ENCODE peak calls at places on chromosomes 7 and 10, in seven cellular contexts. One of them, this sample, is unnamed.

GRCh38 chr10:59240581-59241183 is 64.2 kb downstream of the PHYHIPL start:
- DNase-seq in AG04450: peak; percentile 21
- DNase-seq in GM10248: no peak
- DNase-seq in upper lobe of right lung: no peak
- DNase-seq in AG09309: peak; percentile 3
- DNase-seq in heart left ventricle: no peak
- DNase-seq in endothelial cell of umbilical vein: peak; percentile 52
- DNase-seq in this sample: no peak

GRCh38 chr10:93598157-93598556 is 2.9 kb downstream of the RBP4 start:
- DNase-seq in upper lobe of right lung: no peak
- DNase-seq in GM10248: no peak
- DNase-seq in AG09309: no peak
- DNase-seq in heart left ventricle: no peak
- DNase-seq in AG04450: no peak
- DNase-seq in endothelial cell of umbilical vein: no peak
- DNase-seq in this sample: no peak

GRCh38 chr10:4740471-4740870 is 85.5 kb upstream of the AKR1E2 start:
- DNase-seq in GM10248: no peak
- DNase-seq in AG04450: no peak
- DNase-seq in upper lobe of right lung: no peak
- DNase-seq in endothelial cell of umbilical vein: no peak
- DNase-seq in heart left ventricle: no peak
- DNase-seq in AG09309: no peak
- DNase-seq in this sample: no peak

GRCh38 chr10:96309631-96310358 is 5.6 kb downstream of the DNTT start:
- DNase-seq in AG09309: no peak
- DNase-seq in GM10248: no peak
- DNase-seq in AG04450: no peak
- DNase-seq in heart left ventricle: no peak
- DNase-seq in upper lobe of right lung: no peak
- DNase-seq in endothelial cell of umbilical vein: no peak
- DNase-seq in this sample: no peak

GRCh38 chr10:98344589-98345038 is 70.4 kb downstream of the PYROXD2 start:
- DNase-seq in AG04450: peak; percentile 42
- DNase-seq in heart left ventricle: peak; percentile 82
- DNase-seq in GM10248: no peak
- DNase-seq in upper lobe of right lung: no peak
- DNase-seq in endothelial cell of umbilical vein: peak; percentile 86
- DNase-seq in AG09309: peak; percentile 90
- DNase-seq in this sample: no peak

GRCh38 chr7:44390701-44391100 is 65.3 kb upstream of the CAMK2B start:
- DNase-seq in endothelial cell of umbilical vein: no peak
- DNase-seq in upper lobe of right lung: no peak
- DNase-seq in AG09309: no peak
- DNase-seq in heart left ventricle: no peak
- DNase-seq in AG04450: no peak
- DNase-seq in GM10248: no peak
- DNase-seq in this sample: no peak

GRCh38 chr7:1664711-1665591 is 5.1 kb upstream of the ELFN1 start:
- DNase-seq in endothelial cell of umbilical vein: peak; percentile 66
- DNase-seq in AG04450: no peak
- DNase-seq in heart left ventricle: peak; percentile 73
- DNase-seq in upper lobe of right lung: peak; percentile 76
- DNase-seq in GM10248: peak; percentile 79
- DNase-seq in AG09309: no peak
- DNase-seq in this sample: peak; percentile 57

GRCh38 chr10:29598861-29599311 is 35.9 kb downstream of the SVIL start:
- DNase-seq in AG04450: peak; percentile 37
- DNase-seq in heart left ventricle: peak; percentile 55
- DNase-seq in endothelial cell of umbilical vein: no peak
- DNase-seq in upper lobe of right lung: no peak
- DNase-seq in GM10248: no peak
- DNase-seq in AG09309: peak; percentile 42
- DNase-seq in this sample: no peak

GRCh38 chr7:82605247-82605864 is 161.8 kb upstream of the CACNA2D1 start:
- DNase-seq in heart left ventricle: no peak
- DNase-seq in upper lobe of right lung: no peak
- DNase-seq in AG09309: no peak
- DNase-seq in endothelial cell of umbilical vein: peak; percentile 62
- DNase-seq in AG04450: no peak
- DNase-seq in GM10248: peak; percentile 47
- DNase-seq in this sample: no peak

GRCh38 chr10:46296629-46297275 is 10.0 kb downstream of the ANTXRL start:
- DNase-seq in heart left ventricle: no peak
- DNase-seq in AG04450: no peak
- DNase-seq in GM10248: no peak
- DNase-seq in endothelial cell of umbilical vein: no peak
- DNase-seq in upper lobe of right lung: peak; percentile 60
- DNase-seq in AG09309: no peak
- DNase-seq in this sample: no peak

GRCh38 chr7:2200584-2200980 is 32.2 kb downstream of the MAD1L1 start:
- DNase-seq in AG04450: no peak
- DNase-seq in endothelial cell of umbilical vein: no peak
- DNase-seq in heart left ventricle: no peak
- DNase-seq in upper lobe of right lung: no peak
- DNase-seq in GM10248: no peak
- DNase-seq in AG09309: no peak
- DNase-seq in this sample: no peak

GRCh38 chr7:111953611-111954010 is 252.6 kb downstream of the DOCK4 start:
- DNase-seq in AG09309: no peak
- DNase-seq in upper lobe of right lung: no peak
- DNase-seq in endothelial cell of umbilical vein: no peak
- DNase-seq in GM10248: no peak
- DNase-seq in AG04450: no peak
- DNase-seq in heart left ventricle: no peak
- DNase-seq in this sample: no peak

GRCh38 chr10:33152750-33153149 is 181.7 kb downstream of the NRP1 start:
- DNase-seq in AG09309: no peak
- DNase-seq in endothelial cell of umbilical vein: no peak
- DNase-seq in upper lobe of right lung: no peak
- DNase-seq in heart left ventricle: no peak
- DNase-seq in GM10248: no peak
- DNase-seq in AG04450: no peak
- DNase-seq in this sample: no peak

GRCh38 chr7:93558705-93559614 is 15.6 kb downstream of the CALCR start:
- DNase-seq in heart left ventricle: no peak
- DNase-seq in GM10248: no peak
- DNase-seq in upper lobe of right lung: no peak
- DNase-seq in endothelial cell of umbilical vein: no peak
- DNase-seq in AG04450: no peak
- DNase-seq in AG09309: no peak
- DNase-seq in this sample: no peak

GRCh38 chr10:6501931-6502330 is 78.1 kb downstream of the PRKCQ start:
- DNase-seq in upper lobe of right lung: no peak
- DNase-seq in AG09309: no peak
- DNase-seq in GM10248: no peak
- DNase-seq in endothelial cell of umbilical vein: no peak
- DNase-seq in heart left ventricle: no peak
- DNase-seq in AG04450: no peak
- DNase-seq in this sample: no peak

GRCh38 chr7:123208793-123209192 is 9.0 kb upstream of the SLC13A1 start:
- DNase-seq in heart left ventricle: no peak
- DNase-seq in GM10248: no peak
- DNase-seq in AG04450: no peak
- DNase-seq in upper lobe of right lung: no peak
- DNase-seq in endothelial cell of umbilical vein: peak; percentile 11
- DNase-seq in AG09309: no peak
- DNase-seq in this sample: no peak

GRCh38 chr10:77392236-77392721 is 245.3 kb downstream of the KCNMA1 start:
- DNase-seq in endothelial cell of umbilical vein: no peak
- DNase-seq in AG09309: peak; percentile 14
- DNase-seq in GM10248: no peak
- DNase-seq in heart left ventricle: no peak
- DNase-seq in AG04450: no peak
- DNase-seq in upper lobe of right lung: no peak
- DNase-seq in this sample: no peak

GRCh38 chr7:70356324-70356797 is 758.1 kb downstream of the AUTS2 start:
- DNase-seq in endothelial cell of umbilical vein: no peak
- DNase-seq in AG09309: no peak
- DNase-seq in heart left ventricle: no peak
- DNase-seq in GM10248: no peak
- DNase-seq in AG04450: no peak
- DNase-seq in upper lobe of right lung: no peak
- DNase-seq in this sample: no peak

GRCh38 chr10:30433286-30433778 is 652 bp upstream of the MAP3K8 start:
- DNase-seq in heart left ventricle: peak; percentile 74
- DNase-seq in GM10248: no peak
- DNase-seq in AG04450: no peak
- DNase-seq in AG09309: no peak
- DNase-seq in upper lobe of right lung: peak; percentile 91
- DNase-seq in endothelial cell of umbilical vein: peak; percentile 73
- DNase-seq in this sample: peak; percentile 85

GRCh38 chr10:51524041-51524440 is 175.4 kb downstream of the CSTF2T start:
- DNase-seq in GM10248: no peak
- DNase-seq in heart left ventricle: no peak
- DNase-seq in AG04450: peak; percentile 11
- DNase-seq in AG09309: peak; percentile 20
- DNase-seq in endothelial cell of umbilical vein: no peak
- DNase-seq in upper lobe of right lung: no peak
- DNase-seq in this sample: no peak

GRCh38 chr7:11831727-11832495 is at the start of gene THSD7A:
- DNase-seq in endothelial cell of umbilical vein: peak; percentile 81
- DNase-seq in upper lobe of right lung: peak; percentile 81
- DNase-seq in GM10248: peak; percentile 26
- DNase-seq in AG04450: no peak
- DNase-seq in heart left ventricle: peak; percentile 19
- DNase-seq in AG09309: no peak
- DNase-seq in this sample: peak; percentile 67

GRCh38 chr7:139249179-139249822 is 18.3 kb downstream of the UBN2 start:
- DNase-seq in AG04450: no peak
- DNase-seq in GM10248: no peak
- DNase-seq in endothelial cell of umbilical vein: no peak
- DNase-seq in heart left ventricle: no peak
- DNase-seq in AG09309: no peak
- DNase-seq in upper lobe of right lung: no peak
- DNase-seq in this sample: no peak

GRCh38 chr7:115980175-115980574 is 50.4 kb downstream of the TFEC start:
- DNase-seq in GM10248: no peak
- DNase-seq in AG09309: no peak
- DNase-seq in AG04450: no peak
- DNase-seq in upper lobe of right lung: no peak
- DNase-seq in heart left ventricle: no peak
- DNase-seq in endothelial cell of umbilical vein: no peak
- DNase-seq in this sample: no peak

GRCh38 chr7:102042016-102042656 is 224.7 kb downstream of the CUX1 start:
- DNase-seq in GM10248: no peak
- DNase-seq in AG09309: peak; percentile 29
- DNase-seq in heart left ventricle: no peak
- DNase-seq in AG04450: no peak
- DNase-seq in upper lobe of right lung: peak; percentile 16
- DNase-seq in endothelial cell of umbilical vein: peak; percentile 39
- DNase-seq in this sample: peak; percentile 6

GRCh38 chr7:6162331-6162620 is 110.1 kb downstream of the CYTH3 start:
- DNase-seq in heart left ventricle: peak; percentile 81
- DNase-seq in endothelial cell of umbilical vein: no peak
- DNase-seq in AG04450: no peak
- DNase-seq in AG09309: no peak
- DNase-seq in upper lobe of right lung: peak; percentile 54
- DNase-seq in GM10248: no peak
- DNase-seq in this sample: no peak

GRCh38 chr7:73971701-73972341 is 56.2 kb upstream of the ELN start:
- DNase-seq in AG04450: no peak
- DNase-seq in GM10248: no peak
- DNase-seq in AG09309: no peak
- DNase-seq in endothelial cell of umbilical vein: no peak
- DNase-seq in heart left ventricle: no peak
- DNase-seq in upper lobe of right lung: peak; percentile 51
- DNase-seq in this sample: peak; percentile 48

GRCh38 chr7:20825555-20825954 is 38.9 kb upstream of the SP8 start:
- DNase-seq in heart left ventricle: no peak
- DNase-seq in AG09309: no peak
- DNase-seq in AG04450: no peak
- DNase-seq in endothelial cell of umbilical vein: no peak
- DNase-seq in GM10248: no peak
- DNase-seq in upper lobe of right lung: no peak
- DNase-seq in this sample: no peak
- TF ChIP-seq CTCF in heart left ventricle: no peak
- TF ChIP-seq CTCF in AG09309: no peak
- TF ChIP-seq CTCF in AG04450: no peak
- TF ChIP-seq CTCF in endothelial cell of umbilical vein: no peak
- TF ChIP-seq CTCF in GM10248: no peak
- TF ChIP-seq CTCF in upper lobe of right lung: no peak
- TF ChIP-seq CTCF in this sample: no peak

DNA sequence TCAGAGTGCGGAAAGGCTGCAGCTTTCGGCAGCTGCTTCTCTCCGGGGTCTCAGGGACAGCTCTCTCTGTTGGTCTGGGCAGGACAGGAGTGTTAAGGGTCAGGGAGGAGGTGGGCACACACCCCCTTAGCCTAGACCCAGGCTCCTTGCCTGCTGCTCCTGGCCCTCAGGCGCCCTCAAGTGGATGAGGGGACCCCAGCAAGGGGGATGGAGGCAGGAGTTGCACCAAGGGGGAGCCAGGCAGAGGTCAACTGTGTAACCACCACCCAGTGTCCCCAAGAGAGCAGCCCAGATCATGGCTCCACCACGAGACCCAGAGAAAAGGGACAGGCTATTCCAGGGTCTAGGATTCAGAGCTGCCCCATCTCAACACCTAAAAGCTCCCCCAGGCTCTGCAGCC is 26.9 kb downstream of the SPOCK2 start:
- DNase-seq in GM10248: peak; percentile 63
- DNase-seq in endothelial cell of umbilical vein: no peak
- DNase-seq in upper lobe of right lung: no peak
- DNase-seq in AG04450: no peak
- DNase-seq in AG09309: no peak
- DNase-seq in heart left ventricle: no peak
- DNase-seq in this sample: no peak
- TF ChIP-seq CTCF in GM10248: peak; percentile 45
- TF ChIP-seq CTCF in endothelial cell of umbilical vein: peak; percentile 29
- TF ChIP-seq CTCF in upper lobe of right lung: no peak
- TF ChIP-seq CTCF in AG04450: peak; percentile 15
- TF ChIP-seq CTCF in AG09309: peak; percentile 25
- TF ChIP-seq CTCF in heart left ventricle: no peak
- TF ChIP-seq CTCF in this sample: peak; percentile 47

GRCh38 chr10:105803206-105803605 is 1162.1 kb downstream of the SORCS3 start:
- DNase-seq in upper lobe of right lung: no peak
- DNase-seq in heart left ventricle: no peak
- DNase-seq in AG09309: no peak
- DNase-seq in endothelial cell of umbilical vein: no peak
- DNase-seq in AG04450: no peak
- DNase-seq in GM10248: no peak
- DNase-seq in this sample: no peak

GRCh38 chr10:105800626-105801025 is 1159.5 kb downstream of the SORCS3 start:
- DNase-seq in GM10248: no peak
- DNase-seq in AG09309: no peak
- DNase-seq in AG04450: no peak
- DNase-seq in heart left ventricle: no peak
- DNase-seq in upper lobe of right lung: no peak
- DNase-seq in endothelial cell of umbilical vein: no peak
- DNase-seq in this sample: no peak

GRCh38 chr10:105793071-105793470 is 1152.0 kb downstream of the SORCS3 start:
- DNase-seq in upper lobe of right lung: no peak
- DNase-seq in AG09309: no peak
- DNase-seq in GM10248: no peak
- DNase-seq in AG04450: no peak
- DNase-seq in endothelial cell of umbilical vein: no peak
- DNase-seq in heart left ventricle: no peak
- DNase-seq in this sample: no peak

GRCh38 chr10:105797234-105797890 is 1156.3 kb downstream of the SORCS3 start:
- DNase-seq in heart left ventricle: no peak
- DNase-seq in AG09309: no peak
- DNase-seq in endothelial cell of umbilical vein: peak; percentile 1
- DNase-seq in AG04450: no peak
- DNase-seq in upper lobe of right lung: no peak
- DNase-seq in GM10248: peak; percentile 18
- DNase-seq in this sample: no peak
- TF ChIP-seq CTCF in heart left ventricle: peak; percentile 48
- TF ChIP-seq CTCF in AG09309: peak; percentile 25
- TF ChIP-seq CTCF in endothelial cell of umbilical vein: no peak
- TF ChIP-seq CTCF in AG04450: no peak
- TF ChIP-seq CTCF in upper lobe of right lung: peak; percentile 49
- TF ChIP-seq CTCF in GM10248: peak; percentile 61
- TF ChIP-seq CTCF in this sample: peak; percentile 61

GRCh38 chr10:80409121-80409520 is 770 bp downstream of the PRXL2A start:
- DNase-seq in GM10248: no peak
- DNase-seq in AG04450: no peak
- DNase-seq in endothelial cell of umbilical vein: peak; percentile 50
- DNase-seq in AG09309: no peak
- DNase-seq in upper lobe of right lung: no peak
- DNase-seq in heart left ventricle: no peak
- DNase-seq in this sample: no peak
- TF ChIP-seq CTCF in GM10248: no peak
- TF ChIP-seq CTCF in AG04450: no peak
- TF ChIP-seq CTCF in endothelial cell of umbilical vein: no peak
- TF ChIP-seq CTCF in AG09309: no peak
- TF ChIP-seq CTCF in upper lobe of right lung: no peak
- TF ChIP-seq CTCF in heart left ventricle: no peak
- TF ChIP-seq CTCF in this sample: no peak